ENCODE peak calls at places on chromosome 18, in ten cellular contexts. M is amniotic epithelial cell; N is CD8-positive, alpha-beta memory T cell; X is activated T-helper 1 cell treated with anti-CD3 and anti-CD28 coated beads, Interleukin-2, amount 50 U/mL, for 16 hours; A is activated T-cell treated with anti-CD3 and anti-CD28 coated beads for 1 hour; Z is HTR-8/SVneo; Y is fibroblast of gingiva; F is mucosa of descending colon; H is hippocampal formation; V is suprapubic skin. B is an unnamed sample.

GRCh38 chr18:11149441-11150270 is at the start of gene PIEZO2:
- DNase-seq in F (peak; percentile 54), X (no peak), M (peak; percentile 58), V (peak; percentile 77), N (no peak), A (no peak), Y (no peak), Z (peak; percentile 88), H (peak; percentile 74), B (no peak)

GRCh38 chr18:68040198-68040597 is 523.7 kb upstream of the DSEL start:
- DNase-seq in X (no peak), N (no peak), H (no peak), M (no peak), V (no peak), Y (no peak), A (no peak), Z (no peak), F (no peak), B (no peak)

GRCh38 chr18:32915526-32915925 is 142.7 kb upstream of the KLHL14 start:
- DNase-seq in Y (no peak), N (no peak), A (no peak), Z (no peak), M (no peak), V (no peak), X (no peak), H (no peak), F (no peak), B (no peak)

GRCh38 chr18:44887227-44887631 is 206.5 kb downstream of the SETBP1 start:
- DNase-seq in M (peak; percentile 7), H (no peak), F (no peak), Z (no peak), N (no peak), X (no peak), Y (no peak), A (no peak), V (no peak), B (peak; percentile 60)

GRCh38 chr18:75438891-75439290 is 11.4 kb upstream of the SMIM21 start:
- DNase-seq in V (no peak), F (no peak), N (no peak), M (peak; percentile 62), Y (no peak), Z (no peak), X (no peak), H (no peak), A (no peak), B (no peak)

GRCh38 chr18:12308386-12309100 is 502 bp downstream of the TUBB6 start:
- DNase-seq in N (no peak), V (peak; percentile 96), Z (peak; percentile 61), F (peak; percentile 83), M (peak; percentile 87), X (no peak), Y (peak; percentile 91), H (no peak), A (no peak), B (peak; percentile 64)

GRCh38 chr18:9321017-9321452 is 13.5 kb upstream of the TWSG1 start:
- DNase-seq in N (no peak), M (peak; percentile 94), V (no peak), A (no peak), Z (no peak), X (no peak), Y (peak; percentile 6), F (no peak), H (no peak), B (no peak)

GRCh38 chr18:2855560-2856350 is 8.9 kb downstream of the EMILIN2 start:
- DNase-seq in V (no peak), M (peak; percentile 61), Y (no peak), Z (no peak), A (no peak), H (no peak), F (no peak), X (no peak), N (no peak), B (no peak)

GRCh38 chr18:62881509-62882016 is 166.2 kb downstream of the PHLPP1 start:
- DNase-seq in N (no peak), Z (peak; percentile 65), Y (peak; percentile 88), M (peak; percentile 91), V (no peak), F (no peak), A (no peak), X (no peak), H (no peak), B (peak; percentile 72)

GRCh38 chr18:77068321-77068841 is 64.2 kb downstream of the MBP start:
- DNase-seq in M (peak; percentile 65), Y (peak; percentile 52), V (no peak), Z (no peak), N (peak; percentile 55), F (no peak), H (peak; percentile 40), A (no peak), X (no peak), B (no peak)

GRCh38 chr18:45547910-45548309 is 67.4 kb upstream of the SLC14A2 start:
- DNase-seq in H (no peak), M (no peak), Y (no peak), N (no peak), F (no peak), Z (no peak), X (no peak), A (no peak), V (no peak), B (no peak)

GRCh38 chr18:76442413-76443171 is 52.5 kb downstream of the ZNF516 start:
- DNase-seq in A (no peak), N (no peak), F (no peak), H (no peak), V (no peak), X (no peak), M (no peak), Y (no peak), Z (no peak), B (no peak)

GRCh38 chr18:78430171-78430857 is 549.3 kb upstream of the SALL3 start:
- DNase-seq in M (no peak), H (no peak), X (no peak), Z (no peak), N (no peak), Y (no peak), F (no peak), A (no peak), V (no peak), B (no peak)

GRCh38 chr18:48297139-48297538 is 112.0 kb downstream of the ZBTB7C start:
- DNase-seq in M (no peak), V (peak; percentile 10), Y (no peak), F (no peak), A (no peak), N (no peak), X (no peak), Z (no peak), H (no peak), B (no peak)

GRCh38 chr18:76875390-76876330 is 53.3 kb downstream of the ZNF236 start:
- DNase-seq in F (no peak), M (peak; percentile 50), V (no peak), Z (no peak), Y (no peak), N (peak; percentile 31), A (no peak), H (peak; percentile 23), X (no peak), B (peak; percentile 52)

GRCh38 chr18:47204908-47205522 is 28.9 kb upstream of the IER3IP1 start:
- DNase-seq in V (no peak), X (no peak), F (no peak), A (peak; percentile 14), N (peak; percentile 25), H (no peak), Z (peak; percentile 5), Y (no peak), M (peak; percentile 33), B (peak; percentile 54)

GRCh38 chr18:48994044-48994651 is 43.4 kb upstream of the SMAD7 start:
- DNase-seq in Y (peak; percentile 89), A (no peak), X (no peak), V (no peak), Z (no peak), N (no peak), H (no peak), F (no peak), M (peak; percentile 60), B (no peak)

GRCh38 chr18:41096504-41096903 is 858.5 kb upstream of the PIK3C3 start:
- DNase-seq in H (no peak), M (peak; percentile 57), V (no peak), Z (no peak), F (no peak), A (no peak), N (no peak), X (no peak), Y (no peak), B (no peak)

GRCh38 chr18:46433121-46433826 is 223.7 kb downstream of the LOXHD1 start:
- DNase-seq in X (no peak), M (no peak), N (no peak), A (no peak), Z (no peak), Y (no peak), V (no peak), H (no peak), F (no peak), B (no peak)

GRCh38 chr18:59623456-59624383 is 73.5 kb downstream of the CCBE1 start:
- DNase-seq in F (no peak), M (peak; percentile 81), V (no peak), N (no peak), A (no peak), Y (peak; percentile 78), Z (no peak), X (no peak), H (no peak), B (no peak)

GRCh38 chr18:77020561-77020960 is 112.0 kb downstream of the MBP start:
- DNase-seq in F (peak; percentile 31), A (no peak), M (no peak), V (no peak), X (no peak), H (no peak), Z (no peak), Y (no peak), N (no peak), B (no peak)

GRCh38 chr18:6096747-6097146 is 201.4 kb upstream of the TMEM200C start:
- DNase-seq in H (no peak), N (no peak), V (no peak), M (no peak), Z (no peak), A (no peak), F (no peak), Y (no peak), X (no peak), B (no peak)

GRCh38 chr18:50819027-50819726 is 639 bp downstream of the MRO start:
- DNase-seq in H (no peak), M (peak; percentile 9), A (no peak), N (no peak), X (no peak), F (peak; percentile 60), V (no peak), Z (peak; percentile 9), Y (peak; percentile 21), B (peak; percentile 65)

GRCh38 chr18:11951390-11951851 is 29.9 kb upstream of the IMPA2 start:
- DNase-seq in A (no peak), M (no peak), F (no peak), N (no peak), Y (no peak), X (no peak), Z (no peak), V (no peak), H (no peak), B (no peak)

GRCh38 chr18:57333941-57334340 is 18.4 kb upstream of the ST8SIA3 start:
- DNase-seq in V (no peak), Y (no peak), H (no peak), F (no peak), A (no peak), M (no peak), X (no peak), N (no peak), Z (no peak), B (no peak)

GRCh38 chr18:53458266-53458665 is 766.2 kb downstream of the MBD2 start:
- DNase-seq in V (no peak), F (no peak), Y (no peak), A (no peak), Z (no peak), M (no peak), X (no peak), H (no peak), N (no peak), B (no peak)

GRCh38 chr18:12598181-12598921 is 59.6 kb downstream of the SPIRE1 start:
- DNase-seq in Y (peak; percentile 6), F (no peak), N (no peak), V (no peak), M (peak; percentile 9), A (no peak), Z (no peak), X (no peak), H (no peak), B (no peak)

GRCh38 chr18:22268641-22269128 is 99.3 kb downstream of the GATA6 start:
- DNase-seq in M (no peak), F (no peak), A (no peak), Z (no peak), H (no peak), X (no peak), Y (no peak), N (no peak), V (no peak), B (no peak)